ENCODE peak calls at places on chromosome 12, in ten cellular contexts. One of them, this sample, is unnamed.

GRCh38 chr12:71469235-71469873 is 29.8 kb downstream of the LGR5 start:
- DNase-seq in H9: peak; percentile 54
- DNase-seq in kidney epithelial cell: no peak
- DNase-seq in choroid plexus epithelial cell: peak; percentile 40
- DNase-seq in hepatocyte: peak; percentile 81
- DNase-seq in K562: peak; percentile 70
- DNase-seq in astrocyte: peak; percentile 89
- DNase-seq in heart right ventricle: no peak
- DNase-seq in LNCaP clone FGC: no peak
- DNase-seq in astrocyte of the spinal cord: peak; percentile 13
- DNase-seq in this sample: no peak

GRCh38 chr12:39103552-39104165 is 198.3 kb upstream of the CPNE8 start:
- DNase-seq in H9: no peak
- DNase-seq in kidney epithelial cell: peak; percentile 37
- DNase-seq in choroid plexus epithelial cell: peak; percentile 67
- DNase-seq in hepatocyte: peak; percentile 86
- DNase-seq in K562: peak; percentile 63
- DNase-seq in astrocyte: peak; percentile 47
- DNase-seq in heart right ventricle: no peak
- DNase-seq in LNCaP clone FGC: no peak
- DNase-seq in astrocyte of the spinal cord: peak; percentile 52
- DNase-seq in this sample: peak; percentile 27

GRCh38 chr12:41521872-41522379 is 333.8 kb downstream of the PDZRN4 start:
- DNase-seq in H9: no peak
- DNase-seq in kidney epithelial cell: peak; percentile 71
- DNase-seq in choroid plexus epithelial cell: peak; percentile 94
- DNase-seq in hepatocyte: peak; percentile 60
- DNase-seq in K562: no peak
- DNase-seq in astrocyte: peak; percentile 94
- DNase-seq in heart right ventricle: no peak
- DNase-seq in LNCaP clone FGC: peak; percentile 7
- DNase-seq in astrocyte of the spinal cord: peak; percentile 84
- DNase-seq in this sample: no peak

GRCh38 chr12:105935106-105935505 is 203.6 kb downstream of the NUAK1 start:
- DNase-seq in H9: no peak
- DNase-seq in kidney epithelial cell: no peak
- DNase-seq in choroid plexus epithelial cell: peak; percentile 49
- DNase-seq in hepatocyte: no peak
- DNase-seq in K562: no peak
- DNase-seq in astrocyte: peak; percentile 90
- DNase-seq in heart right ventricle: no peak
- DNase-seq in LNCaP clone FGC: no peak
- DNase-seq in astrocyte of the spinal cord: peak; percentile 32
- DNase-seq in this sample: no peak

GRCh38 chr12:26699237-26699636 is 133.8 kb downstream of the ITPR2 start:
- DNase-seq in H9: no peak
- DNase-seq in kidney epithelial cell: no peak
- DNase-seq in choroid plexus epithelial cell: no peak
- DNase-seq in hepatocyte: no peak
- DNase-seq in K562: no peak
- DNase-seq in astrocyte: no peak
- DNase-seq in heart right ventricle: no peak
- DNase-seq in LNCaP clone FGC: no peak
- DNase-seq in astrocyte of the spinal cord: no peak
- DNase-seq in this sample: no peak

GRCh38 chr12:91507754-91508153 is 325.1 kb upstream of the DCN start:
- DNase-seq in H9: no peak
- DNase-seq in kidney epithelial cell: no peak
- DNase-seq in choroid plexus epithelial cell: peak; percentile 78
- DNase-seq in hepatocyte: no peak
- DNase-seq in K562: no peak
- DNase-seq in astrocyte: peak; percentile 23
- DNase-seq in heart right ventricle: no peak
- DNase-seq in LNCaP clone FGC: no peak
- DNase-seq in astrocyte of the spinal cord: peak; percentile 20
- DNase-seq in this sample: no peak

GRCh38 chr12:3523058-3523457 is 32.1 kb downstream of the PRMT8 start:
- DNase-seq in H9: no peak
- DNase-seq in kidney epithelial cell: no peak
- DNase-seq in choroid plexus epithelial cell: peak; percentile 19
- DNase-seq in hepatocyte: no peak
- DNase-seq in K562: no peak
- DNase-seq in astrocyte: no peak
- DNase-seq in heart right ventricle: no peak
- DNase-seq in LNCaP clone FGC: no peak
- DNase-seq in astrocyte of the spinal cord: no peak
- DNase-seq in this sample: no peak

GRCh38 chr12:46373303-46374182 is 970 bp upstream of the SLC38A2 start:
- DNase-seq in H9: peak; percentile 82
- DNase-seq in kidney epithelial cell: no peak
- DNase-seq in choroid plexus epithelial cell: peak; percentile 73
- DNase-seq in hepatocyte: peak; percentile 72
- DNase-seq in K562: peak; percentile 64
- DNase-seq in astrocyte: no peak
- DNase-seq in heart right ventricle: peak; percentile 51
- DNase-seq in LNCaP clone FGC: no peak
- DNase-seq in astrocyte of the spinal cord: peak; percentile 72
- DNase-seq in this sample: peak; percentile 67

GRCh38 chr12:6960291-6961277 is 9.4 kb downstream of the PTPN6 start:
- DNase-seq in H9: no peak
- DNase-seq in kidney epithelial cell: no peak
- DNase-seq in choroid plexus epithelial cell: peak; percentile 79
- DNase-seq in hepatocyte: no peak
- DNase-seq in K562: peak; percentile 65
- DNase-seq in astrocyte: peak; percentile 16
- DNase-seq in heart right ventricle: no peak
- DNase-seq in LNCaP clone FGC: no peak
- DNase-seq in astrocyte of the spinal cord: peak; percentile 28
- DNase-seq in this sample: no peak

GRCh38 chr12:6958609-6959375 is 7.6 kb downstream of the PTPN6 start:
- DNase-seq in H9: no peak
- DNase-seq in kidney epithelial cell: no peak
- DNase-seq in choroid plexus epithelial cell: no peak
- DNase-seq in hepatocyte: no peak
- DNase-seq in K562: no peak
- DNase-seq in astrocyte: no peak
- DNase-seq in heart right ventricle: no peak
- DNase-seq in LNCaP clone FGC: no peak
- DNase-seq in astrocyte of the spinal cord: no peak
- DNase-seq in this sample: no peak

GRCh38 chr12:6961278-6961694 is 9.2 kb downstream of the PHB2 start:
- DNase-seq in H9: no peak
- DNase-seq in kidney epithelial cell: no peak
- DNase-seq in choroid plexus epithelial cell: no peak
- DNase-seq in hepatocyte: peak; percentile 43
- DNase-seq in K562: peak; percentile 70
- DNase-seq in astrocyte: peak; percentile 46
- DNase-seq in heart right ventricle: peak; percentile 66
- DNase-seq in LNCaP clone FGC: no peak
- DNase-seq in astrocyte of the spinal cord: no peak
- DNase-seq in this sample: no peak

GRCh38 chr12:6957741-6958608 is 6.8 kb downstream of the PTPN6 start:
- DNase-seq in H9: no peak
- DNase-seq in kidney epithelial cell: no peak
- DNase-seq in choroid plexus epithelial cell: no peak
- DNase-seq in hepatocyte: no peak
- DNase-seq in K562: no peak
- DNase-seq in astrocyte: no peak
- DNase-seq in heart right ventricle: no peak
- DNase-seq in LNCaP clone FGC: no peak
- DNase-seq in astrocyte of the spinal cord: no peak
- DNase-seq in this sample: no peak

DNA sequence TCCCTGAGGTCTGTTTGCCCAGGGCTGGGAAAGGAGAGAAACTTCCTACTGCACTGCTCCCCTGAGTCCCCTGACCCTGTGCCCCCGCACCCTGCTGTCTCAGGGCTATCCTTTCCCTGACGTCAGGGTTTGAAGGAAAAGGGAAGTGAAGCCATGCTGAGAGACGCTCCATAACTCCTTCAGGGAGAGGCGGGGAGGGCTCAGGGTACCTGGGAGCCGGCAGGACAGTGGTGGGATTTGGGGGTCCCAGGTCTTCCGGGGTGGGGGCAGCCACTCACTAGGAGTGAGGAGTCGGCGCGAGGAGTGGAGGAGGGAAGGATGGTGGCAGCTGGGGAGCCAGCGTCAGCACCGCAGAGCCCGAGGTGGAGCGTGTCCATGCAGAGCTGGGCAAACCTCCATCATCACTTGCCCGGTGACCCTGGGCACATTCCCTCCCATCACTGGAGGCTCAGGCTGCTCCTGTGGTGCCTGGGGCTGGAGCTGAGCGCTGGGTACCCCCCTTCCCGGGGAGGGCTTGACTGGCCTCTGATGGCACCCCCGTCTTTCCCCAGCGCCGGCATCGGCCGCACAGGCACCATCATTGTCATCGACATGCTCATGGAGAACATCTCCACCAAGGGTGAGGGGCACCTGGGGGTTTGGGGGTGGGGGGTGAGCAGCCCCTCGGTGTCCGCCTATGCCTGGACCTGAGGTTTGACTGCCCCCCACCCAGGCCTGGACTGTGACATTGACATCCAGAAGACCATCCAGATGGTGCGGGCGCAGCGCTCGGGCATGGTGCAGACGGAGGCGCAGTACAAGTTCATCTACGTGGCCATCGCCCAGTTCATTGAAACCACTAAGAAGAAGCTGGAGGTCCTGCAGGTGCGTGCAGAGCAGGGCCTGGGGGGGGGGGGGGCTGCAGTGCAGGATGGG is 8.5 kb downstream of the PTPN6 start:
- DNase-seq in H9: no peak
- DNase-seq in kidney epithelial cell: no peak
- DNase-seq in choroid plexus epithelial cell: no peak
- DNase-seq in hepatocyte: no peak
- DNase-seq in K562: no peak
- DNase-seq in astrocyte: no peak
- DNase-seq in heart right ventricle: no peak
- DNase-seq in LNCaP clone FGC: no peak
- DNase-seq in astrocyte of the spinal cord: no peak
- DNase-seq in this sample: no peak
- TF ChIP-seq CTCF in H9: no peak
- TF ChIP-seq CTCF in kidney epithelial cell: no peak
- TF ChIP-seq CTCF in choroid plexus epithelial cell: no peak
- TF ChIP-seq CTCF in hepatocyte: no peak
- TF ChIP-seq CTCF in K562: no peak
- TF ChIP-seq CTCF in astrocyte: no peak
- TF ChIP-seq CTCF in heart right ventricle: no peak
- TF ChIP-seq CTCF in LNCaP clone FGC: no peak
- TF ChIP-seq CTCF in astrocyte of the spinal cord: no peak
- TF ChIP-seq CTCF in this sample: no peak

DNA sequence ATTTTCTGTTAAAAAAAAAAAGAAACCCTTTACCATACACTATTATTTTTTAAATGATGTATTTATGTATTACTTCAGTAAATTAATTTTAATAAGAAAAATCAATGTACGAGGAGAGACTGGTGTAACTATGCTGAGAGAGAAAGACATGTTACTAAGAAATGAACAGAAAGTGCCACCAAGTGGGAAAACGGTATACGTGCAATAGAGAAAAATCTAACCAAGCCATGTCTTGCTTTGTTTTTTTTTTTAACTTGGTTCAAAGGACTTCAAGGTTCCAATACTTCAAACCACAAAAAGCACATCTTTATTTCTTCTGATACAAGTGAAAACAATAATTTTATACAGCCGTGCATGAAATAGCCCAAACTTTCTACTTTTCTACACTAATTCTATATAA is 22.9 kb downstream of the NDUFA12 start:
- DNase-seq in H9: no peak
- DNase-seq in kidney epithelial cell: no peak
- DNase-seq in choroid plexus epithelial cell: peak; percentile 75
- DNase-seq in hepatocyte: peak; percentile 37
- DNase-seq in K562: no peak
- DNase-seq in astrocyte: peak; percentile 5
- DNase-seq in heart right ventricle: no peak
- DNase-seq in LNCaP clone FGC: peak; percentile 25
- DNase-seq in astrocyte of the spinal cord: peak; percentile 56
- DNase-seq in this sample: no peak
- TF ChIP-seq CTCF in H9: no peak
- TF ChIP-seq CTCF in kidney epithelial cell: peak; percentile 14
- TF ChIP-seq CTCF in choroid plexus epithelial cell: peak; percentile 47
- TF ChIP-seq CTCF in hepatocyte: peak; percentile 64
- TF ChIP-seq CTCF in K562: no peak
- TF ChIP-seq CTCF in astrocyte: peak; percentile 23
- TF ChIP-seq CTCF in heart right ventricle: no peak
- TF ChIP-seq CTCF in LNCaP clone FGC: peak; percentile 63
- TF ChIP-seq CTCF in astrocyte of the spinal cord: peak; percentile 47
- TF ChIP-seq CTCF in this sample: no peak

DNA sequence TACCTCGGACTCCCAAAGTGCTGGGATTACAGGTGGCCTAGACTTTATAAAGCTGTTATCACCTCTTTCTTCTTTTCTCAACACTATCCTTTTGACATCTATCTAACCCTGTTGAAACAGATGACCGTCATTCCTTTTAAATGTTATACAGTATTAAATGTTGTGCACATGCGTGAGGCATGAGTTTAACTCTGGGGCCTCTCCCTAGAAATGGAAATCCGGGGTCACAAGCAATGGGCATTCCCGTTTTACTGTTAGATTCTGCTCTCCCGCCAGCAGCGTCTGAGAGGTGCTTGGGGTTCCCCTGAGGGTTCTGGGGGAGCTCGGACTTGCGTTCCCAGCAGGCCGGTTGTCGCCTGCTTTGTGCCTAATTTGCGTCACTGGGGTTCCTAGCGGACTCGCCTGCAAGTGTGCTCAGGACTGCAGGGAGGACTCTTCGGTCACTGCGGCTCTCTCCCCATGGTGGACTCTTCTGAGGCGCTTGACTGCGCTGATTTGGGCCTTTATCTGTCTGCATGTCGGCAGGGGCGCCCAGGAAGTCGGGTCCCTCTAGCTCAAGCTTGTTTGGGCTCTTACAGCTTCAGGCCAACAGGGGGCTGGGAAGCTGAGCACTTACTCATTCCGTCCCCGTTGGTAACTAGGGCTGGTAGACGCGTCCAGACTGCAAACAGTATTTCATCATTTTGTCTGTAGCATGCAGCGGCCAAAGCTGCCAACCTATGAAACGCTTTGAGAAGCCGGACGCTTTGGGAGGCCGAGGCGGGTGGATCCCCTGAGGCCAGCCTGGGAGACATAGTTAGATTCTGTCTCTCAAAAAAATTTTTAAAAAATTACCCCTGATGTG is 1.2 kb upstream of the RAN start:
- DNase-seq in H9: peak; percentile 91
- DNase-seq in kidney epithelial cell: peak; percentile 50
- DNase-seq in choroid plexus epithelial cell: peak; percentile 98
- DNase-seq in hepatocyte: peak; percentile 88
- DNase-seq in K562: peak; percentile 95
- DNase-seq in astrocyte: peak; percentile 92
- DNase-seq in heart right ventricle: peak; percentile 48
- DNase-seq in LNCaP clone FGC: peak; percentile 14
- DNase-seq in astrocyte of the spinal cord: peak; percentile 92
- DNase-seq in this sample: peak; percentile 36
- TF ChIP-seq CTCF in H9: peak; percentile 68
- TF ChIP-seq CTCF in kidney epithelial cell: peak; percentile 44
- TF ChIP-seq CTCF in choroid plexus epithelial cell: peak; percentile 80
- TF ChIP-seq CTCF in hepatocyte: peak; percentile 34
- TF ChIP-seq CTCF in K562: peak; percentile 84
- TF ChIP-seq CTCF in astrocyte: peak; percentile 54
- TF ChIP-seq CTCF in heart right ventricle: peak; percentile 18
- TF ChIP-seq CTCF in LNCaP clone FGC: no peak
- TF ChIP-seq CTCF in astrocyte of the spinal cord: peak; percentile 70
- TF ChIP-seq CTCF in this sample: peak; percentile 58

DNA sequence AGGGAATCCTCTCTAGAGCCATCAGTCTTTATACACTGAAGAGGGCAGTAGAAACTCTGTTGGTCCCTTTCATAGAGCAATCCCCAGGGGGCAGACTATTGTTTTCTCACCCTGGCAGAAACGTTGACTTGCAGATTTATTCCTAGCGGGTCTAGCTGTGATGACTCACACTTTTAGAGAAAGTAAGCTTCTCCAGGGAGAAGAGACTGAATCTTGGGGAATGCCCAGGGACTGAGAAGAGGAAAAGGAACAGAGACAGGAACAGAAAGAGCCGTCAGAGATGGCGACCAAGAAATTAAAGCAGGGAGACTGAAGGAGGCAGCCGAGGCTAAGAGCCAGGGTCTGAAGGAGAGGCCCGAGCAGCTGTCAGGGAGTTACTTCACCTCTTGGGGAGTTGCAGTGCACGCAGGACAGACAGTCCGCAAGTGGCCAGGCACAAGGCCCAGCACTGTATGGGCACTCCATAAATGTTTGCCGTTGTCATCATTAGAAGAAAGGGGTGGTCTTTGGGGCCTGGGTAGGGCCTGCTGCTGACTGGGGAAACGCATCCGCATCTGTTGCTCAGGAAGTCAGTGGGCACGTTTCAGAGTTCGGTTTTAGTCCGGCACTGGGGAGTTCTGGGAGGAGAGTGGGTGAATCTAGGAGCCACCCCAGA is 13.0 kb downstream of the PLEKHG6 start:
- DNase-seq in H9: peak; percentile 93
- DNase-seq in kidney epithelial cell: peak; percentile 89
- DNase-seq in choroid plexus epithelial cell: peak; percentile 95
- DNase-seq in hepatocyte: peak; percentile 86
- DNase-seq in K562: peak; percentile 77
- DNase-seq in astrocyte: peak; percentile 88
- DNase-seq in heart right ventricle: no peak
- DNase-seq in LNCaP clone FGC: peak; percentile 67
- DNase-seq in astrocyte of the spinal cord: peak; percentile 95
- DNase-seq in this sample: peak; percentile 57
- TF ChIP-seq CTCF in H9: peak; percentile 54
- TF ChIP-seq CTCF in kidney epithelial cell: peak; percentile 73
- TF ChIP-seq CTCF in choroid plexus epithelial cell: peak; percentile 66
- TF ChIP-seq CTCF in hepatocyte: peak; percentile 61
- TF ChIP-seq CTCF in K562: peak; percentile 93
- TF ChIP-seq CTCF in astrocyte: peak; percentile 73
- TF ChIP-seq CTCF in heart right ventricle: peak; percentile 6
- TF ChIP-seq CTCF in LNCaP clone FGC: peak; percentile 60
- TF ChIP-seq CTCF in astrocyte of the spinal cord: peak; percentile 59
- TF ChIP-seq CTCF in this sample: peak; percentile 44